ENCODE peak calls at places on chromosomes 12 and 14, in six cellular contexts. One of them, this sample, is unnamed.

GRCh38 chr12:33575346-33575745 is 135.7 kb upstream of the SYT10 start:
- DNase-seq in activated T-cell treated with anti-CD3 and anti-CD28 coated beads for 48 hours: no peak
- DNase-seq in HCEC 1CT: no peak
- DNase-seq in endothelial cell: no peak
- DNase-seq in H4: no peak
- DNase-seq in EH: no peak
- DNase-seq in this sample: peak; percentile 49

GRCh38 chr14:33120341-33120740 is 181.7 kb downstream of the NPAS3 start:
- DNase-seq in activated T-cell treated with anti-CD3 and anti-CD28 coated beads for 48 hours: no peak
- DNase-seq in HCEC 1CT: peak; percentile 92
- DNase-seq in endothelial cell: no peak
- DNase-seq in H4: peak; percentile 5
- DNase-seq in EH: peak; percentile 88
- DNase-seq in this sample: no peak

GRCh38 chr14:36293824-36294223 is 26.6 kb downstream of the MBIP start:
- DNase-seq in activated T-cell treated with anti-CD3 and anti-CD28 coated beads for 48 hours: no peak
- DNase-seq in HCEC 1CT: peak; percentile 57
- DNase-seq in endothelial cell: no peak
- DNase-seq in H4: peak; percentile 11
- DNase-seq in EH: peak; percentile 70
- DNase-seq in this sample: peak; percentile 84

GRCh38 chr12:52026267-52026666 is 19.5 kb downstream of the TAMALIN start:
- DNase-seq in activated T-cell treated with anti-CD3 and anti-CD28 coated beads for 48 hours: no peak
- DNase-seq in HCEC 1CT: no peak
- DNase-seq in endothelial cell: no peak
- DNase-seq in H4: no peak
- DNase-seq in EH: no peak
- DNase-seq in this sample: no peak

GRCh38 chr14:105685003-105685402 is 158.6 kb downstream of the TMEM121 start:
- DNase-seq in activated T-cell treated with anti-CD3 and anti-CD28 coated beads for 48 hours: no peak
- DNase-seq in HCEC 1CT: no peak
- DNase-seq in endothelial cell: no peak
- DNase-seq in H4: no peak
- DNase-seq in EH: no peak
- DNase-seq in this sample: no peak

GRCh38 chr14:55957950-55958349 is 160.3 kb upstream of the PELI2 start:
- DNase-seq in activated T-cell treated with anti-CD3 and anti-CD28 coated beads for 48 hours: no peak
- DNase-seq in HCEC 1CT: no peak
- DNase-seq in endothelial cell: no peak
- DNase-seq in H4: no peak
- DNase-seq in EH: no peak
- DNase-seq in this sample: no peak

GRCh38 chr12:68508536-68509050 is 102.1 kb upstream of the RAP1B start:
- DNase-seq in activated T-cell treated with anti-CD3 and anti-CD28 coated beads for 48 hours: no peak
- DNase-seq in HCEC 1CT: no peak
- DNase-seq in endothelial cell: no peak
- DNase-seq in H4: no peak
- DNase-seq in EH: no peak
- DNase-seq in this sample: no peak

GRCh38 chr12:52903855-52904508 is 894 bp downstream of the KRT8 start:
- DNase-seq in activated T-cell treated with anti-CD3 and anti-CD28 coated beads for 48 hours: peak; percentile 23
- DNase-seq in HCEC 1CT: no peak
- DNase-seq in endothelial cell: peak; percentile 57
- DNase-seq in H4: no peak
- DNase-seq in EH: peak; percentile 49
- DNase-seq in this sample: peak; percentile 79